ENCODE peak calls at places on chromosome 12, in eight cellular contexts. G, H, P, F, K, L, N and M are unnamed samples.

GRCh38 chr12:93145086-93145485 is 216.0 kb upstream of the EEA1 start:
- DNase-seq in G (no peak), H (no peak), P (no peak), F (no peak), K (no peak), L (no peak), N (no peak), M (no peak)

GRCh38 chr12:6158263-6158662 is 33.8 kb upstream of the VWF start:
- DNase-seq in G (no peak), H (no peak), P (no peak), F (no peak), K (no peak), L (no peak), N (no peak), M (no peak)

GRCh38 chr12:90938451-90938850 is 16.5 kb downstream of the CCER1 start:
- DNase-seq in G (no peak), H (peak), P (peak), F (no peak), K (no peak), L (no peak), N (no peak), M (no peak)

GRCh38 chr12:129258781-129259318 is 405.6 kb downstream of the GLT1D1 start:
- DNase-seq in G (no peak), H (peak), P (peak), F (no peak), K (no peak), L (no peak), N (no peak), M (no peak)

GRCh38 chr12:76083761-76084276 is 666 bp downstream of the NAP1L1 start:
- DNase-seq in G (peak), H (peak), P (peak), F (peak), K (peak), L (peak), N (peak), M (peak)

GRCh38 chr12:10584415-10584814 is 29.0 kb downstream of the MAGOHB start:
- DNase-seq in G (no peak), H (no peak), P (no peak), F (no peak), K (no peak), L (no peak), N (no peak), M (no peak)

GRCh38 chr12:81078469-81079196 is 754 bp downstream of the ACSS3 start:
- DNase-seq in G (no peak), H (peak), P (peak), F (peak), K (peak), L (peak), N (no peak), M (no peak)

GRCh38 chr12:117686911-117687377 is 281.8 kb downstream of the KSR2 start:
- DNase-seq in G (no peak), H (peak), P (peak), F (no peak), K (peak), L (no peak), N (no peak), M (no peak)

GRCh38 chr12:55670213-55670730 is 33.6 kb downstream of the OR10P1 start:
- DNase-seq in G (no peak), H (no peak), P (no peak), F (no peak), K (no peak), L (no peak), N (no peak), M (no peak)

GRCh38 chr12:91139264-91139663 is 28.0 kb upstream of the LUM start:
- DNase-seq in G (no peak), H (no peak), P (no peak), F (no peak), K (no peak), L (no peak), N (no peak), M (no peak)

GRCh38 chr12:105580841-105581352 is 250.4 kb downstream of the C12orf75 start:
- DNase-seq in G (no peak), H (no peak), P (peak), F (no peak), K (peak), L (peak), N (no peak), M (no peak)

GRCh38 chr12:69779928-69780327 is 41.3 kb downstream of the RAB3IP start:
- DNase-seq in G (no peak), H (peak), P (peak), F (no peak), K (peak), L (peak), N (no peak), M (no peak)

GRCh38 chr12:62472472-62472871 is 5.8 kb downstream of the MON2 start:
- DNase-seq in G (no peak), H (no peak), P (peak), F (no peak), K (no peak), L (no peak), N (no peak), M (no peak)

GRCh38 chr12:95731519-95731958 is 59.0 kb downstream of the NTN4 start:
- DNase-seq in G (no peak), H (no peak), P (no peak), F (peak), K (no peak), L (no peak), N (peak), M (no peak)

GRCh38 chr12:116892318-116892717 is 11.1 kb upstream of the HRK start:
- DNase-seq in G (no peak), H (no peak), P (peak), F (no peak), K (no peak), L (no peak), N (no peak), M (no peak)

GRCh38 chr12:45407188-45407850 is 191.4 kb downstream of the ANO6 start:
- DNase-seq in G (no peak), H (no peak), P (no peak), F (no peak), K (no peak), L (no peak), N (no peak), M (no peak)

GRCh38 chr12:112166051-112167015 is 41.0 kb downstream of the TRAFD1 start:
- DNase-seq in G (no peak), H (no peak), P (no peak), F (no peak), K (no peak), L (no peak), N (no peak), M (no peak)

GRCh38 chr12:32478858-32479257 is 79.5 kb downstream of the FGD4 start:
- DNase-seq in G (no peak), H (no peak), P (peak), F (no peak), K (no peak), L (no peak), N (no peak), M (no peak)

GRCh38 chr12:84058136-84058535 is 854.5 kb downstream of the SLC6A15 start:
- DNase-seq in G (no peak), H (no peak), P (no peak), F (no peak), K (no peak), L (no peak), N (no peak), M (no peak)

GRCh38 chr12:106149096-106149784 is 10.5 kb upstream of the NUAK1 start:
- DNase-seq in G (no peak), H (peak), P (peak), F (no peak), K (peak), L (peak), N (no peak), M (no peak)